ENCODE peak calls at places on chromosomes 3 and 15, in five cellular contexts. W is mammary epithelial cell; N is CD4-positive, CD25-positive, alpha-beta regulatory T cell; D is GM12865; M is BJ. Q is an unnamed sample.

GRCh38 chr15:56496635-56497034 is 31.7 kb upstream of the MNS1 start:
- DNase-seq in W (peak; percentile 48), D (peak; percentile 80), N (peak; percentile 68), M (peak; percentile 19), Q (no peak)

GRCh38 chr3:195823998-195824397 is 12.3 kb upstream of the MUC4 start:
- DNase-seq in N (no peak), W (peak; percentile 75), D (no peak), M (no peak), Q (peak; percentile 93)

GRCh38 chr3:59992578-59992977 is 942.8 kb upstream of the CFAP20DC start:
- DNase-seq in M (no peak), W (no peak), N (peak; percentile 27), D (no peak), Q (no peak)

GRCh38 chr15:100879461-100880138 is at the start of gene ALDH1A3:
- DNase-seq in D (peak; percentile 36), M (no peak), W (peak; percentile 81), N (peak; percentile 17), Q (peak; percentile 90)

GRCh38 chr3:17494117-17494809 is 248.2 kb downstream of the TBC1D5 start:
- DNase-seq in W (no peak), M (no peak), D (no peak), N (no peak), Q (no peak)

GRCh38 chr3:46380471-46381215 is 9.9 kb downstream of the CCR5 start:
- DNase-seq in N (peak; percentile 42), W (no peak), M (no peak), D (no peak), Q (no peak)

GRCh38 chr3:16064660-16065414 is 109.6 kb upstream of the GALNT15 start:
- DNase-seq in W (peak; percentile 60), D (no peak), N (no peak), M (no peak), Q (no peak)

GRCh38 chr15:70200511-70200991 is 102.8 kb upstream of the TLE3 start:
- DNase-seq in D (no peak), M (no peak), W (no peak), N (no peak), Q (no peak)

GRCh38 chr15:76667943-76668715 is 237.0 kb downstream of the SCAPER start:
- DNase-seq in D (peak; percentile 5), N (no peak), W (no peak), M (no peak), Q (no peak)

GRCh38 chr3:59641169-59641914 is 591.5 kb upstream of the CFAP20DC start:
- DNase-seq in N (no peak), W (no peak), D (no peak), M (no peak), Q (no peak)

GRCh38 chr3:58271901-58272501 is 34.0 kb upstream of the RPP14 start:
- DNase-seq in W (peak; percentile 70), M (peak; percentile 74), D (no peak), N (peak; percentile 13), Q (peak; percentile 12)

GRCh38 chr15:26382416-26383086 is 390.3 kb downstream of the GABRB3 start:
- DNase-seq in N (no peak), M (no peak), W (no peak), D (no peak), Q (no peak)

GRCh38 chr3:132180337-132180791 is 136.8 kb upstream of the ACP3 start:
- DNase-seq in W (peak; percentile 63), M (no peak), D (peak; percentile 56), N (peak; percentile 52), Q (peak; percentile 45)

GRCh38 chr3:64382171-64382570 is 156.9 kb upstream of the PRICKLE2 start:
- DNase-seq in N (no peak), D (no peak), W (no peak), M (no peak), Q (no peak)

GRCh38 chr15:50797926-50798325 is 32.4 kb upstream of the SPPL2A start:
- DNase-seq in D (no peak), W (peak; percentile 77), N (no peak), M (no peak), Q (peak; percentile 19)

GRCh38 chr3:162525791-162526190 is 1029.2 kb downstream of the OTOL1 start:
- DNase-seq in W (no peak), D (no peak), N (no peak), M (no peak), Q (no peak)

GRCh38 chr15:66369773-66370651 is 13.5 kb upstream of the TIPIN start:
- DNase-seq in W (no peak), D (peak; percentile 74), N (peak; percentile 73), M (no peak), Q (peak; percentile 16)

GRCh38 chr3:31903686-31904431 is 77.2 kb downstream of the OSBPL10 start:
- DNase-seq in N (peak; percentile 37), W (no peak), D (no peak), M (no peak), Q (no peak)

GRCh38 chr3:32452009-32452408 is 50.6 kb downstream of the CMTM6 start:
- DNase-seq in D (no peak), W (no peak), N (no peak), M (no peak), Q (no peak)

GRCh38 chr3:109973733-109974132 is 636.4 kb upstream of the DPPA4 start:
- DNase-seq in W (no peak), D (no peak), N (no peak), M (no peak), Q (no peak)

GRCh38 chr3:150419959-150420358 is 11.9 kb downstream of the TSC22D2 start:
- DNase-seq in D (no peak), N (no peak), W (no peak), M (no peak), Q (no peak)

GRCh38 chr3:150249776-150250175 is 158.3 kb upstream of the TSC22D2 start:
- DNase-seq in N (no peak), M (no peak), D (no peak), W (no peak), Q (no peak)

GRCh38 chr3:70224337-70224736 is 88.1 kb downstream of the MDFIC2 start:
- DNase-seq in D (no peak), W (no peak), M (no peak), N (no peak), Q (no peak)

GRCh38 chr3:139601191-139601961 is 61.8 kb upstream of the RBP1 start:
- DNase-seq in W (peak; percentile 91), N (no peak), D (no peak), M (no peak), Q (no peak)

GRCh38 chr3:45105855-45106655 is 40.1 kb downstream of the CDCP1 start:
- DNase-seq in D (peak; percentile 30), M (no peak), N (peak; percentile 62), W (peak; percentile 90), Q (no peak)
- H3K4me3 ChIP-seq in D (no peak overlapping the region), M (no peak overlapping the region), N (peak overlapping the region; percentile 52), W (no peak overlapping the region), Q (no peak overlapping the region)

GRCh38 chr3:127456471-127457093 is 134.0 kb downstream of the TPRA1 start:
- DNase-seq in W (peak; percentile 89), D (no peak), M (no peak), N (no peak), Q (no peak)
- H3K4me3 ChIP-seq in W (peak overlapping the region; percentile 43), D (no peak overlapping the region), M (peak overlapping the region; percentile 5), N (no peak overlapping the region), Q (no peak overlapping the region)

GRCh38 chr3:9498781-9499180 is 54.8 kb downstream of the LHFPL4 start:
- DNase-seq in M (no peak), W (no peak), D (no peak), N (no peak), Q (no peak)

GRCh38 chr3:9501226-9501625 is 52.4 kb downstream of the LHFPL4 start:
- DNase-seq in W (no peak), N (no peak), D (no peak), M (no peak), Q (no peak)

GRCh38 chr3:9499455-9500107 is 54.0 kb downstream of the LHFPL4 start:
- DNase-seq in N (no peak), M (no peak), D (no peak), W (no peak), Q (no peak)

GRCh38 chr3:9497821-9498565 is 55.6 kb downstream of the LHFPL4 start:
- DNase-seq in W (peak; percentile 85), D (no peak), N (no peak), M (no peak), Q (peak; percentile 49)

DNA sequence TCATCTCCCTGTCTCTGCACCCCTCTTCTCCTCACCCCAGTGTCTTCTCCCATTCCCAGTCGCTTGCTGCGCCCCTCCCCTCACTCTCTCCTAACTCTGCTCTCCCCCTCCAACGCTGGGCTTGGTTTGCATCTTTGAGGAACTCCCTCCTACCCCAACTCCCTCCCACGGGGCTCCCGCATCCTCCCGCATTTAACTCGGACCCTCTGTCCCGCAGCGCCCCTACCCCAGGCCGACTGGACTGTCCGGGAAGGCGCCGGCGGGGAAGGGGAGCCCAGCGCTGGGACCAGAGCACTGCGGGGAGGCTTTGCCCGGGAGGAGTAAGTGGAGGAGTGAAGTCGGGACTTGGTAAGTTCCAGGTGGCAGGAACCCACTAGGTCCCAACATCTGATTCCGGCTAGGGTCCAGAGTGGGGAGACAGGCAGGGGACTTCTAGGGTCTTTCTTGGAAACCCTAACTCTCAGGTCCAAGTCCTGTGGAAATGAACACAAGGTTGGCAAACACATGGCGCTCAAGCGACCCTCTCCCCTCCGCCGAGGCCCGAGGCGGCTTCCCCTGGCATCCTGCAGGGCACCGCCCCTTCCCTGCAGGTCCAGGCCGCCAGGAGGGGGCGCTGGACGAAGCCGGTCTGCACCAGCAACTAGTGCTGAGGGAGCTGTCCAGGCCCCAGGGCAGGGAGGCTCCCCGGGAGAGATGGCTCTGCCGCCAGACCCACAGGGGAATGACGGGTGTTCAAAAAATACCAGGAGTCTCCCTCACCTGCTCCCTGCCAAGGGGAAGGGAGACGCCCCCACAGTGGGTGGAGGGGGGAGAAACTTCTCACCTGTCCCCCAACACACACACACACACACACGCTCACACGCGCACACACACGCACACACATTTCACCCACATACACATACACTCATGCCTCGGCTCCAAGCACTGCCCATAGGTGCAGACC is 53.2 kb downstream of the LHFPL4 start:
- DNase-seq in D (peak; percentile 73), N (peak; percentile 67), M (peak; percentile 1), W (peak; percentile 17), Q (no peak)
- H3K4me3 ChIP-seq in D (no peak overlapping the region), N (no peak overlapping the region), M (no peak overlapping the region), W (no peak overlapping the region), Q (no peak overlapping the region)

GRCh38 chr15:68113273-68113672 is 59.2 kb downstream of the PIAS1 start:
- DNase-seq in M (no peak), W (no peak), N (no peak), D (no peak), Q (no peak)

GRCh38 chr15:68113751-68114150 is 59.6 kb downstream of the PIAS1 start:
- DNase-seq in N (no peak), M (no peak), D (no peak), W (no peak), Q (no peak)

GRCh38 chr15:68112711-68113110 is 58.6 kb downstream of the PIAS1 start:
- DNase-seq in D (no peak), N (no peak), W (peak; percentile 36), M (no peak), Q (no peak)

GRCh38 chr15:68114840-68115239 is 60.7 kb downstream of the PIAS1 start:
- DNase-seq in D (no peak), N (no peak), W (no peak), M (no peak), Q (no peak)

DNA sequence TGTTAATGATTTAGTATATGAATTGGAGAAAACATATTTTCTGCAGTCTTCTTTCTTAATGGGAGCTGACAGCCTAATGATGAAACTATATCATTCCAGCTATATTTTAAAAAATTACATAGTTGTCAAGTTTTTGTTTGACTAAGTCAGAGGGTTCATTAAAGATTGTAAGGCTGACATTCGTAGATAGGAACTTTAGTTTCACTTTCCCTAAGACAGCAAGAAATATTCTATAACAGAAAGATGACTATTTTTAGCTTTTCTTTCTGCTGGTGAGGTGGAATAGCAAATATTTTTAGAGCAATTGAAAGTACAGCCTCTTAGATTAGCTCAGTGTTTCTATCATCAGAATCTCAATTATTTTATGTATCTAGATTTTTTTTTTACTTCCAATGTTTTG is 60.2 kb downstream of the PIAS1 start:
- DNase-seq in N (peak; percentile 50), M (no peak), D (peak; percentile 23), W (no peak), Q (no peak)
- H3K4me3 ChIP-seq in N (peak overlapping the region; percentile 88), M (peak overlapping the region; percentile 33), D (peak overlapping the region; percentile 45), W (peak overlapping the region; percentile 30), Q (no peak overlapping the region)

Q was measured in PC-9.